ENCODE peak calls at places on chromosomes 5 and 9, in ten cellular contexts. D, L, X, Y, V, G, H, S, J and U are unnamed samples.

GRCh38 chr5:149603210-149603609 is 21.9 kb downstream of the ARHGEF37 start:
- DNase-seq in V (peak), G (no peak), J (no peak), H (no peak), L (no peak), S (no peak), X (no peak), D (peak), Y (no peak), U (no peak)

GRCh38 chr5:37496902-37497445 is 117.9 kb downstream of the WDR70 start:
- DNase-seq in L (no peak), S (no peak), H (no peak), X (no peak), G (no peak), D (no peak), V (no peak), Y (no peak), J (no peak), U (no peak)

GRCh38 chr9:132977626-132978450 is 656 bp upstream of the GFI1B start:
- DNase-seq in V (peak), S (no peak), Y (no peak), X (peak), J (peak), L (peak), G (no peak), D (peak), H (no peak), U (peak)

GRCh38 chr5:80569961-80570786 is at the start of gene ANKRD34B:
- DNase-seq in J (no peak), S (no peak), H (no peak), V (no peak), X (no peak), L (peak), G (no peak), D (no peak), Y (no peak), U (peak)

GRCh38 chr9:6305954-6306563 is 22.1 kb upstream of the TPD52L3 start:
- DNase-seq in S (no peak), L (no peak), Y (no peak), X (no peak), G (no peak), J (peak), V (no peak), H (no peak), D (no peak), U (no peak)

GRCh38 chr9:6969805-6970204 is 212.0 kb downstream of the KDM4C start:
- DNase-seq in L (no peak), S (no peak), J (no peak), Y (no peak), G (no peak), H (no peak), V (no peak), D (no peak), X (no peak), U (no peak)

GRCh38 chr5:61304611-61305369 is 27.3 kb upstream of the ZSWIM6 start:
- DNase-seq in G (no peak), L (no peak), V (peak), X (peak), S (no peak), Y (no peak), H (no peak), D (peak), J (peak), U (no peak)

GRCh38 chr5:1016036-1016435 is 7.4 kb downstream of the NKD2 start:
- DNase-seq in D (no peak), J (no peak), G (no peak), X (peak), H (no peak), V (no peak), L (no peak), Y (peak), S (peak), U (no peak)

GRCh38 chr5:82593481-82593880 is 315.3 kb upstream of the RPS23 start:
- DNase-seq in X (no peak), J (no peak), L (no peak), G (no peak), V (no peak), S (no peak), D (no peak), Y (no peak), H (no peak), U (no peak)

GRCh38 chr9:131495726-131496292 is 6.9 kb upstream of the POMT1 start:
- DNase-seq in S (no peak), J (no peak), L (no peak), V (no peak), D (no peak), X (no peak), Y (no peak), G (no peak), H (no peak), U (no peak)

GRCh38 chr5:17157916-17158529 is 59.4 kb upstream of the BASP1 start:
- DNase-seq in V (peak), J (no peak), X (no peak), S (no peak), Y (no peak), G (no peak), D (no peak), L (no peak), H (no peak), U (no peak)

GRCh38 chr5:173123416-173123815 is 20.9 kb upstream of the BNIP1 start:
- DNase-seq in H (no peak), X (no peak), Y (no peak), G (no peak), V (no peak), S (no peak), J (no peak), D (no peak), L (no peak), U (no peak)

GRCh38 chr5:110469486-110469885 is 257.0 kb downstream of the TMEM232 start:
- DNase-seq in D (no peak), L (no peak), S (no peak), V (no peak), X (no peak), G (no peak), H (no peak), J (no peak), Y (no peak), U (no peak)

GRCh38 chr5:1292846-1293415 is 1.9 kb downstream of the TERT start:
- DNase-seq in G (peak), V (no peak), D (no peak), Y (peak), L (no peak), J (no peak), S (no peak), X (no peak), H (no peak), U (no peak)

DNA sequence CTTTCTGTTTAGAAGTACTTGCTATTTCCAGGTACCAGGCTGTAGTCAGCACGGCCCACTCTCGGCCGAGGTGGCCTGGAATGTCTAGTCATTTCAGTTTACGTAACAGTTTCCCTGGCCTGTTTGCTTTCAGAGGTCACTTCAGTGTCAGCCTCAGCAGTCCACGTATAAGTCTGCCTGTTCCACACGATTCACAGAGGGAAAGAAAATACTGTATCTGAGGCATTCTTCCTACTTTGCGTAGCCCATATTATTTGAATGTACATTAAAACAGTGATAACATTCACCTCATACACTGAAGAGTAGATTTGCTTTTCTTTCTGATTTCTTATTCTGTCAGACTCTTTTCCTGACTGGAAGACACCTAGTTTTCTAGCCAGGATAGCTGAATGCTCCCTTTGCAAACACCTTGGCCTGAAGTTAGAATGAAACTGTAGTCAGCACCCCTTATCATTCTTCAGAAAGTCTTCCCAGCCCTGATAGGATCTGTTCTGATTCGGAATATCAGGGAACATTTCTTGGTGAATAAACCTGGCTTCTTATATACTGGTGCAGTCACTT is 140.9 kb downstream of the AOPEP start:
- DNase-seq in G (no peak), Y (peak), H (no peak), V (peak), S (peak), D (peak), J (peak), L (no peak), X (peak), U (no peak)
- TF ChIP-seq POLR2A in G (no peak), Y (no peak), H (no peak), V (no peak), S (no peak), D (no peak), J (no peak), L (no peak), X (peak), U (no peak)

DNA sequence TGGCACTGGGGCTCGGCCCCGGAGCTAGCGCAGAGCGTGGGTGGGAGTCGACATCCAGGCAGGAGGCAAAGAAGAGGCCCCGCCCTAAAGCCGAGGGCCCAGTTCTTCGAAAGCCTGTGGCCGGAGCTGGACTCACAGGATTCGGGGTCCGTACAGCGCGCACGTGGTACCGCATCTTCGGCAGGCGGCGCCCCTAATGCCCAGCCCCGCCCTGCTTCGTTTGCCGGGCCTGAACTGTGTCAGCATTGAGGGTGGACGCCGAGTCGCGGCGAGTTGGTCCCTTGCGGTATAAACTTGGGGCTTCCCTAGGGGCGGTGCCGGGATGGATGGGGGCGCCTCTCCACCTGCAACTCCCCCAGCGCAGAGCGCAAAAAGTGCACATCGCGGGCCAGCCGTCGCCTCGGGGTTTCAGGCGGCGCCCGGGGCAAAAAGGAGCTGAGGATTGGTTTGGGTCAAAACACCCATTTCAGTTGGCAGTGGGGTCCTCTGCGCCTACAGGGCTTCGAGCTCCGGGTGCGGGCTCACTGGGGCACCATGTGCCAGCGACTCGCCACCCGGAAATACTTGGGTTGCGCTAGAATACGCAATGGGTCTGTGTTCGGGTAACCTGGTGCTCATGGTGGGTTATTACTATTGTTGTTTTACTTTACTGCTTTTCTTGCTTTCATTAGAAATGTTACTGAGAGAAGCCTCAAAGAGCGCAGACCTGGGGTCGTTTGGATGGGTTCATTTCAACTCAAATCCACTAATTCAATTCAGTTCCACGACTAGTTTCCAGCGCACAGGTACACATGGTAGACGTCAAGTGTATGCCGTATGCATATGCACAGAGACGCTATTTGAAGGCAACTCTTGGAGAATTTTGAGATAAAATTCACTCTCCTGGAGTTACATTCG is 3.9 kb upstream of the PAX5 start:
- DNase-seq in X (no peak), J (no peak), L (no peak), V (peak), Y (no peak), S (no peak), G (no peak), H (no peak), D (no peak), U (peak)
- TF ChIP-seq POLR2AphosphoS5 in X (no peak), J (no peak), L (peak), V (no peak), Y (no peak), S (no peak), G (no peak), H (no peak), D (no peak), U (peak)

DNA sequence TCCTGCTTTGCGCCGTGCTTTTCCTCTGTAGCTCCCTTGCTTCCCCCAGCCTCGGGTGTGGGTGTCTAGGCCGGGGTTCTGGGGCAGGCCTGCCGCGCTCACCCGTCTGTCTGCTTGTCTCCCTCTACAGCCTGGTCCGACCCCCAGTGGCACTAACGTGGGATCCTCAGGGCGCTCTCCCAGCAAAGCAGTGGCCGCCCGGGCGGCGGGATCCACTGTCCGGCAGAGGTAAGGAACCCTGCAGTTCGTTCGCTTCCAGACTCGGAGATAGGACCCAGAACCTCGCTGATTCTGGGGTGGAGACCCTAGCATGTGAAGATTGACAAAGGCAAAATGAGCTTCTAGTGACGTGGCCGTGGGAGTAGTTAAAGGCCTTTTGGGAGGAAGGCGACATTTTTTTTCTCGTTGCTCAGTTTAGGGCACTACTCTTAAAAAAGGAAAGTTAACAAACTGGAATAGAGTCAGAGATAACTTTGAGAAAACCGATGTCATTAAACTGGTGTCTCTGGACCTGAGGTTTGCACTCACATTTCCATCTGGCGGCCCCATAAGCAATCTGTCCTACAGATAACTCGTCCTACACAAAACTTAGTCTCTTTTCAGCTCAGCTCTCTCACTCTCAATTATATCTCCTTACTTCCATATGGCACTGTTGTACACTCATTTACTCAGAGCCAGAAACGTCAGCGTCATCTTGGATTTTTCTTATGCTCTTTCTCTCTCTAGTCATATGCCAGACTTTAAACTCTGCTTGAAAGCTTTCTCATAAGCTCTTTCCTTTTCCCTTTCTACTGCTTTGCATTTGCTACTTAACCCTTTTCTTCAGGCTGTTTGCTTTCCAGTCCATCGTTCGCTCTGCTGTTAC is 566 bp downstream of the SEC61B start:
- DNase-seq in L (no peak), G (no peak), V (no peak), H (no peak), D (no peak), S (no peak), J (no peak), Y (no peak), X (no peak), U (no peak)
- TF ChIP-seq POLR2A in L (no peak), G (no peak), V (no peak), H (peak), D (no peak), S (peak), J (no peak), Y (no peak), X (no peak), U (no peak)

DNA sequence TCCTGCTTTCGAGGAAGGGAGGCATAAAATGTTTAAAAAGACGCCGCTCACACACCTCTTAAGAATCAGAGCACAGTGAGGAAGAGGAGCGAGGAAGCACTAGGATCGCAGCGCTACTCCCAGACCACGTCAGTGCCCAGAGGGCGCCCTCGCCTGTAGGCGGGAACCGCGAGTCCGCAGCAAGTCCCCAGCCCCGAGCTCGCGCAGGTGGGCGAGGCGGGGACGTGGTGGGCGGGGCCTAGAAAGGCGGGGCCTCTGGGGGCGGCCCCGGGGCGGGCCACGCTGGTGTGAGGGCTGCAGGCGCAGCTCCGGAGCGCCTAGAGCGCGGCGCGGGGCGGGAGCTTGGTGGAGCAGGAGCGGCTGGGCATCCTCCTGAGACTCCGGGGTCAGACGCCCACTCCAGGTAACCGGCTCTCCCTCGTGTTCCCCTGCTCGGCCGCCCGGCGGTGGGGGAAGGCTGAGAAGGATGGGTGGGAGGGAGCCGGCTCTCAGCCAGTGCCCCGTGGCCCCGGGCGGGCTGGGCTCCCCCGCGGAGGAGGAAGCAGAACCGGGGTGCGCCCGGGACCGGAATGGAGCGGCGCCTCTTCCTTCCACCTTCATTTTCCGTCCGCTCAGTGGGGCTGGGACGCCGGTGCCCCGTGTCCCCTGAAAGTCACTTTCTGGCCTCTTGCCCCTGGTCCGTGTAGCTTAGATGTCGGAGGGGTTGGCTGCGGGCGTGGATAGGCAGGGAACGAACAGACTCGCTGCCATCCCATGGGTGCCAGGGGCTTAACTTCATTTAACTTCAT is at the start of gene GCNT1:
- DNase-seq in D (peak), J (peak), S (peak), X (peak), G (peak), Y (peak), H (peak), V (peak), L (peak), U (peak)
- TF ChIP-seq POLR2AphosphoS5 in D (peak), J (peak), S (peak), X (peak), G (no peak), Y (no peak), H (peak), V (peak), L (peak), U (peak)

GRCh38 chr9:34646211-34647083 is at the start of gene GALT:
- DNase-seq in V (peak), S (peak), D (peak), H (peak), L (peak), Y (peak), G (peak), X (peak), J (peak), U (peak)
- TF ChIP-seq POLR2A in V (peak), S (no peak), D (no peak), H (no peak), L (no peak), Y (peak), G (no peak), X (peak), J (peak), U (peak)